ENCODE peak calls at places on chromosomes 3 and 15, in nine cellular contexts. One of them, this sample, is unnamed.
A peak's percentile ranks its signal among the peaks of the same experiment; 100 is the strongest.

GRCh38 chr3:51371943-51372557 is 13.0 kb upstream of the MANF start:
- DNase-seq in EH: peak; percentile 74
- DNase-seq in fibroblast of the conjunctiva: peak; percentile 71
- DNase-seq in progenitor cell of endocrine pancreas: peak; percentile 56
- DNase-seq in immature natural killer cell: peak; percentile 44
- DNase-seq in pons: peak; percentile 79
- DNase-seq in skeletal muscle cell: peak; percentile 25
- DNase-seq in RWPE1: no peak
- DNase-seq in HepG2: peak; percentile 55
- DNase-seq in this sample: peak; percentile 76

GRCh38 chr3:25557641-25558040 is 107.1 kb downstream of the TOP2B start:
- DNase-seq in EH: peak; percentile 42
- DNase-seq in fibroblast of the conjunctiva: no peak
- DNase-seq in progenitor cell of endocrine pancreas: no peak
- DNase-seq in immature natural killer cell: no peak
- DNase-seq in pons: no peak
- DNase-seq in skeletal muscle cell: no peak
- DNase-seq in RWPE1: no peak
- DNase-seq in HepG2: no peak
- DNase-seq in this sample: no peak

GRCh38 chr3:170606675-170607074 is 20.8 kb upstream of the SLC7A14 start:
- DNase-seq in EH: no peak
- DNase-seq in fibroblast of the conjunctiva: no peak
- DNase-seq in progenitor cell of endocrine pancreas: no peak
- DNase-seq in immature natural killer cell: no peak
- DNase-seq in pons: no peak
- DNase-seq in skeletal muscle cell: no peak
- DNase-seq in RWPE1: no peak
- DNase-seq in HepG2: no peak
- DNase-seq in this sample: peak; percentile 21

GRCh38 chr3:153714588-153715285 is 406.5 kb upstream of the ARHGEF26 start:
- DNase-seq in EH: no peak
- DNase-seq in fibroblast of the conjunctiva: no peak
- DNase-seq in progenitor cell of endocrine pancreas: no peak
- DNase-seq in immature natural killer cell: no peak
- DNase-seq in pons: no peak
- DNase-seq in skeletal muscle cell: no peak
- DNase-seq in RWPE1: no peak
- DNase-seq in HepG2: no peak
- DNase-seq in this sample: no peak

GRCh38 chr3:73028803-73029202 is 32.2 kb downstream of the PPP4R2 start:
- DNase-seq in EH: no peak
- DNase-seq in fibroblast of the conjunctiva: no peak
- DNase-seq in progenitor cell of endocrine pancreas: no peak
- DNase-seq in immature natural killer cell: no peak
- DNase-seq in pons: no peak
- DNase-seq in skeletal muscle cell: no peak
- DNase-seq in RWPE1: no peak
- DNase-seq in HepG2: no peak
- DNase-seq in this sample: no peak

GRCh38 chr15:74461847-74462511 is 1.0 kb upstream of the UBL7 start:
- DNase-seq in EH: peak; percentile 15
- DNase-seq in fibroblast of the conjunctiva: no peak
- DNase-seq in progenitor cell of endocrine pancreas: no peak
- DNase-seq in immature natural killer cell: no peak
- DNase-seq in pons: no peak
- DNase-seq in skeletal muscle cell: no peak
- DNase-seq in RWPE1: peak; percentile 35
- DNase-seq in HepG2: no peak
- DNase-seq in this sample: no peak

GRCh38 chr15:60972866-60973265 is 256.2 kb downstream of the RORA start:
- DNase-seq in EH: peak; percentile 89
- DNase-seq in fibroblast of the conjunctiva: no peak
- DNase-seq in progenitor cell of endocrine pancreas: no peak
- DNase-seq in immature natural killer cell: no peak
- DNase-seq in pons: no peak
- DNase-seq in skeletal muscle cell: peak; percentile 75
- DNase-seq in RWPE1: peak; percentile 23
- DNase-seq in HepG2: no peak
- DNase-seq in this sample: peak; percentile 93

GRCh38 chr3:10122724-10123123 is 7.2 kb downstream of the BRK1 start:
- DNase-seq in EH: no peak
- DNase-seq in fibroblast of the conjunctiva: no peak
- DNase-seq in progenitor cell of endocrine pancreas: no peak
- DNase-seq in immature natural killer cell: no peak
- DNase-seq in pons: no peak
- DNase-seq in skeletal muscle cell: no peak
- DNase-seq in RWPE1: no peak
- DNase-seq in HepG2: no peak
- DNase-seq in this sample: no peak

GRCh38 chr3:40024526-40024925 is 215.1 kb downstream of the MYRIP start:
- DNase-seq in EH: no peak
- DNase-seq in fibroblast of the conjunctiva: no peak
- DNase-seq in progenitor cell of endocrine pancreas: no peak
- DNase-seq in immature natural killer cell: no peak
- DNase-seq in pons: no peak
- DNase-seq in skeletal muscle cell: no peak
- DNase-seq in RWPE1: no peak
- DNase-seq in HepG2: no peak
- DNase-seq in this sample: no peak

GRCh38 chr3:58725326-58725853 is 58.8 kb upstream of the FAM3D start:
- DNase-seq in EH: no peak
- DNase-seq in fibroblast of the conjunctiva: no peak
- DNase-seq in progenitor cell of endocrine pancreas: no peak
- DNase-seq in immature natural killer cell: no peak
- DNase-seq in pons: no peak
- DNase-seq in skeletal muscle cell: no peak
- DNase-seq in RWPE1: no peak
- DNase-seq in HepG2: no peak
- DNase-seq in this sample: no peak

GRCh38 chr3:24457719-24458118 is 36.9 kb downstream of the THRB start:
- DNase-seq in EH: no peak
- DNase-seq in fibroblast of the conjunctiva: no peak
- DNase-seq in progenitor cell of endocrine pancreas: no peak
- DNase-seq in immature natural killer cell: no peak
- DNase-seq in pons: no peak
- DNase-seq in skeletal muscle cell: no peak
- DNase-seq in RWPE1: peak; percentile 3
- DNase-seq in HepG2: no peak
- DNase-seq in this sample: no peak

This sample was measured in IMR-90.